ENCODE peak calls at places on chromosome 4, in seven cellular contexts. E, V, F, I, M, G and R are unnamed samples.

GRCh38 chr4:172826346-172826745 is 342.3 kb upstream of the GALNT7 start:
- DNase-seq in G (no peak), M (no peak), I (no peak), F (no peak), V (no peak), E (no peak), R (no peak)

GRCh38 chr4:3340038-3340702 is 47.3 kb downstream of the RGS12 start:
- DNase-seq in M (no peak), G (no peak), V (no peak), F (no peak), E (no peak), I (no peak), R (no peak)

GRCh38 chr4:5371415-5372190 is 320.3 kb downstream of the STK32B start:
- DNase-seq in G (no peak), M (no peak), F (no peak), I (no peak), V (no peak), E (no peak), R (no peak)

GRCh38 chr4:40058854-40059253 is 2.2 kb downstream of the N4BP2 start:
- DNase-seq in M (no peak), F (no peak), I (no peak), V (no peak), G (no peak), E (no peak), R (no peak)

GRCh38 chr4:111945014-111945413 is 200.2 kb upstream of the FAM241A start:
- DNase-seq in I (no peak), V (no peak), F (no peak), G (peak; percentile 15), E (no peak), M (no peak), R (no peak)

GRCh38 chr4:180101348-180102083 is 2141.7 kb upstream of the TENM3 start:
- DNase-seq in I (peak; percentile 61), M (no peak), E (no peak), G (no peak), F (no peak), V (no peak), R (no peak)

GRCh38 chr4:108049406-108049805 is 59.7 kb downstream of the HADH start:
- DNase-seq in E (no peak), M (no peak), I (no peak), F (no peak), V (no peak), G (no peak), R (peak; percentile 31)

GRCh38 chr4:87746001-87746400 is 53.4 kb upstream of the IBSP start:
- DNase-seq in G (no peak), E (no peak), I (no peak), V (no peak), F (no peak), M (no peak), R (no peak)

GRCh38 chr4:122899682-122900081 is 22.7 kb downstream of the NUDT6 start:
- DNase-seq in E (no peak), M (no peak), F (no peak), I (no peak), G (no peak), V (no peak), R (no peak)

GRCh38 chr4:100742045-100742444 is 224.2 kb upstream of the EMCN start:
- DNase-seq in M (no peak), E (no peak), F (peak; percentile 13), G (peak; percentile 86), I (no peak), V (peak; percentile 0), R (no peak)

GRCh38 chr4:7238300-7238960 is 46.1 kb downstream of the SORCS2 start:
- DNase-seq in G (no peak), V (no peak), F (no peak), M (no peak), I (no peak), E (no peak), R (no peak)

GRCh38 chr4:66178901-66179300 is 508.6 kb upstream of the EPHA5 start:
- DNase-seq in M (no peak), F (no peak), G (peak; percentile 52), I (no peak), E (no peak), V (no peak), R (no peak)

GRCh38 chr4:2800691-2801596 is 8.1 kb downstream of the SH3BP2 start:
- DNase-seq in G (peak; percentile 41), V (no peak), F (no peak), M (peak; percentile 64), I (peak; percentile 90), E (peak; percentile 97), R (no peak)

GRCh38 chr4:36189511-36190226 is 54.6 kb downstream of the ARAP2 start:
- DNase-seq in M (no peak), I (no peak), F (no peak), V (no peak), E (no peak), G (no peak), R (no peak)

GRCh38 chr4:82352825-82353370 is 20.9 kb downstream of the HNRNPD start:
- DNase-seq in I (no peak), E (no peak), M (no peak), V (no peak), G (peak; percentile 23), F (no peak), R (no peak)

GRCh38 chr4:16573181-16573580 is 325.3 kb downstream of the LDB2 start:
- DNase-seq in M (no peak), E (peak; percentile 49), G (peak; percentile 41), V (no peak), I (no peak), F (no peak), R (no peak)

GRCh38 chr4:8157944-8158709 is 486 bp downstream of the ABLIM2 start:
- DNase-seq in F (no peak), M (no peak), V (no peak), E (no peak), G (no peak), I (no peak), R (no peak)

GRCh38 chr4:25859429-25860148 is 3.2 kb downstream of the SEL1L3 start:
- DNase-seq in I (no peak), M (no peak), G (no peak), F (no peak), V (no peak), E (no peak), R (peak; percentile 68)

GRCh38 chr4:86544313-86544966 is 49.7 kb upstream of the PTPN13 start:
- DNase-seq in E (no peak), V (no peak), G (no peak), F (no peak), I (no peak), M (no peak), R (no peak)

GRCh38 chr4:7854211-7854610 is 85.5 kb downstream of the AFAP1 start:
- DNase-seq in F (no peak), V (no peak), G (no peak), I (no peak), M (no peak), E (peak; percentile 47), R (no peak)

GRCh38 chr4:185915271-185915670 is 103.3 kb upstream of the SORBS2 start:
- DNase-seq in M (no peak), V (no peak), F (no peak), G (no peak), I (no peak), E (no peak), R (no peak)

GRCh38 chr4:54525602-54526001 is 132.2 kb upstream of the KIT start:
- DNase-seq in E (no peak), M (no peak), V (no peak), F (no peak), I (no peak), G (peak; percentile 94), R (no peak)

GRCh38 chr4:41257901-41258300 is 1.2 kb downstream of the UCHL1 start:
- DNase-seq in M (no peak), I (no peak), F (no peak), V (no peak), G (no peak), E (no peak), R (no peak)

GRCh38 chr4:128220286-128221235 is 67.1 kb downstream of the PGRMC2 start:
- DNase-seq in F (peak; percentile 25), V (no peak), I (no peak), M (no peak), G (peak; percentile 82), E (no peak), R (no peak)

GRCh38 chr4:148375581-148375980 is 66.6 kb downstream of the NR3C2 start:
- DNase-seq in M (no peak), F (no peak), G (no peak), I (no peak), E (no peak), V (no peak), R (no peak)

GRCh38 chr4:143626134-143626859 is 74.2 kb downstream of the FREM3 start:
- DNase-seq in I (no peak), V (no peak), G (peak; percentile 48), E (peak; percentile 92), F (no peak), M (no peak), R (no peak)

GRCh38 chr4:122747883-122748282 is 15.4 kb downstream of the BBS12 start:
- DNase-seq in E (no peak), I (no peak), V (no peak), M (no peak), F (no peak), G (peak; percentile 82), R (no peak)

GRCh38 chr4:85557016-85557901 is 82.3 kb downstream of the ARHGAP24 start:
- DNase-seq in V (no peak), E (no peak), F (no peak), M (no peak), G (peak; percentile 25), I (no peak), R (no peak)

GRCh38 chr4:8009097-8009496 is 69.4 kb upstream of the AFAP1 start:
- DNase-seq in F (no peak), E (no peak), M (no peak), V (no peak), G (no peak), I (no peak), R (no peak)